ENCODE peak calls at places on chromosomes 2 and 18, in four cellular contexts. Y, R, N and P are unnamed samples.

GRCh38 chr2:25341031-25341727 is 546 bp downstream of the DNMT3A start:
- DNase-seq in N (peak), R (peak), Y (peak), P (peak)

GRCh38 chr18:79681484-79682387 is 2.1 kb downstream of the CTDP1 start:
- DNase-seq in N (no peak), Y (no peak), R (peak), P (no peak)

GRCh38 chr2:145025382-145025781 is 505.5 kb upstream of the ZEB2 start:
- DNase-seq in R (no peak), N (no peak), Y (no peak), P (no peak)

GRCh38 chr2:16174693-16175045 is 234.3 kb downstream of the MYCN start:
- DNase-seq in R (no peak), N (no peak), Y (no peak), P (no peak)

GRCh38 chr2:28869494-28870145 is 489 bp downstream of the TRMT61B start:
- DNase-seq in Y (peak), R (peak), N (no peak), P (peak)

GRCh38 chr2:71891155-71891554 is 256.5 kb downstream of the CYP26B1 start:
- DNase-seq in N (no peak), Y (no peak), R (no peak), P (no peak)

GRCh38 chr2:129925381-129925780 is 54.1 kb upstream of the RAB6C start:
- DNase-seq in Y (no peak), R (no peak), N (no peak), P (no peak)

GRCh38 chr18:35376742-35377695 is at the start of gene ZNF396:
- DNase-seq in Y (peak), R (peak), N (peak), P (peak)

GRCh38 chr2:164840458-164840929 is 1.1 kb downstream of the COBLL1 start:
- DNase-seq in N (no peak), R (peak), Y (peak), P (no peak)

GRCh38 chr2:70388128-70388527 is 86.3 kb upstream of the FAM136A start:
- DNase-seq in N (no peak), R (no peak), Y (no peak), P (no peak)

GRCh38 chr2:31287681-31288080 is 53.7 kb downstream of the EHD3 start:
- DNase-seq in Y (no peak), N (no peak), R (no peak), P (no peak)

GRCh38 chr2:31865215-31865614 is 145.6 kb downstream of the MEMO1 start:
- DNase-seq in N (no peak), R (no peak), Y (no peak), P (peak)

GRCh38 chr2:57076856-57077255 is 893.1 kb downstream of the CCDC85A start:
- DNase-seq in R (no peak), Y (no peak), N (no peak), P (no peak)

GRCh38 chr2:186308347-186308746 is 177.7 kb upstream of the ZC3H15 start:
- DNase-seq in Y (no peak), R (no peak), N (no peak), P (no peak)

GRCh38 chr2:147873859-147874483 is 29.1 kb downstream of the ACVR2A start:
- DNase-seq in R (no peak), N (no peak), Y (no peak), P (no peak)

GRCh38 chr2:8427211-8427610 is 254.6 kb upstream of the ID2 start:
- DNase-seq in R (no peak), N (no peak), Y (no peak), P (no peak)

GRCh38 chr18:67771271-67771670 is 254.8 kb upstream of the DSEL start:
- DNase-seq in N (no peak), Y (no peak), R (no peak), P (no peak)

GRCh38 chr18:36560187-36560586 is 262.7 kb downstream of the FHOD3 start:
- DNase-seq in N (no peak), Y (no peak), R (no peak), P (no peak)

GRCh38 chr2:14903709-14904374 is 271.3 kb downstream of the LRATD1 start:
- DNase-seq in Y (peak), R (peak), N (peak), P (peak)

GRCh38 chr2:112523291-112523777 is 18.9 kb upstream of the POLR1B start:
- DNase-seq in N (no peak), Y (no peak), R (no peak), P (no peak)

GRCh38 chr18:51110073-51110797 is 80.2 kb downstream of the SMAD4 start:
- DNase-seq in N (peak), R (peak), Y (peak), P (peak)

GRCh38 chr2:128513416-128514283 is 195.0 kb upstream of the HS6ST1 start:
- DNase-seq in Y (no peak), R (peak), N (no peak), P (peak)

GRCh38 chr2:10983711-10984110 is 72.0 kb downstream of the KCNF1 start:
- DNase-seq in R (no peak), Y (no peak), N (no peak), P (no peak)

GRCh38 chr2:102141011-102141914 is 1.3 kb upstream of the IL1R1 start:
- DNase-seq in N (no peak), R (no peak), Y (no peak), P (no peak)

GRCh38 chr2:71223767-71224333 is 3.1 kb downstream of the PAIP2B start:
- DNase-seq in R (peak), N (no peak), Y (peak), P (no peak)

GRCh38 chr2:240302041-240302440 is 133.4 kb upstream of the GPC1 start:
- DNase-seq in Y (no peak), N (no peak), R (no peak), P (no peak)

GRCh38 chr18:40417501-40417900 is 1537.5 kb upstream of the PIK3C3 start:
- DNase-seq in R (no peak), N (no peak), Y (no peak), P (no peak)

GRCh38 chr2:99602475-99602874 is 112.7 kb upstream of the REV1 start:
- DNase-seq in R (no peak), N (no peak), Y (no peak), P (no peak)

GRCh38 chr2:200590090-200590489 is 4.3 kb downstream of the AOX1 start:
- DNase-seq in Y (no peak), R (no peak), N (no peak), P (no peak)

GRCh38 chr2:159206736-159207380 is 79.6 kb downstream of the WDSUB1 start:
- DNase-seq in Y (no peak), R (no peak), N (no peak), P (no peak)

GRCh38 chr2:235468978-235469694 is 24.7 kb upstream of the AGAP1 start:
- DNase-seq in N (no peak), Y (no peak), R (peak), P (no peak)

GRCh38 chr18:22320736-22321135 is 97.0 kb downstream of the CTAGE1 start:
- DNase-seq in Y (no peak), R (no peak), N (no peak), P (no peak)

GRCh38 chr18:22320155-22320554 is 97.6 kb downstream of the CTAGE1 start:
- DNase-seq in R (no peak), N (no peak), Y (no peak), P (no peak)

GRCh38 chr18:22325396-22325795 is 92.3 kb downstream of the CTAGE1 start:
- DNase-seq in R (no peak), Y (no peak), N (no peak), P (no peak)

GRCh38 chr18:22322251-22322691 is 95.4 kb downstream of the CTAGE1 start:
- DNase-seq in R (no peak), Y (no peak), N (no peak), P (no peak)

GRCh38 chr18:22324191-22325131 is 93.3 kb downstream of the CTAGE1 start:
- DNase-seq in R (peak), Y (no peak), N (no peak), P (no peak)
- TF ChIP-seq CTCF in R (no peak), Y (no peak), N (no peak), P (no peak)

GRCh38 chr2:150974864-150975263 is 286.8 kb downstream of the RBM43 start:
- DNase-seq in N (no peak), Y (no peak), R (no peak), P (no peak)
- TF ChIP-seq CTCF in N (no peak), Y (no peak), R (no peak), P (no peak)

DNA sequence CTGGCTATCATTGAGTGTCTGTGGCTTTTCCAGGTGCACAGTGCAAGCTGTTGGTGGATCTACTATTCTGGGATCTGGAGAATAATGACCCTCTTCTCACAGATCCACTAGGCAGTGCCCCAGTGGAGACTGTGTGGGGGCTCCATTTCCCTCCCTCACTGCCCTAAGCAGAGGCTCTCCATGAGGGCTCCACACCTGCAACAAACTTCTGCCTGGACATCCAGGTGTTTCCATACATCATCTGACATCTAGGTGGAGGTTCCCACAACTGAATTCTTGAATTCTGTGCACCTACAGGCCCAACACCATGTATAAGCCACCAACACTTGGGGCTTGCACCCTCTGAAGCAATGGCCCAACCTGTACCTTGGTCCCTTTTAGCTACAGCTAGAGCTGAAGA is 775.4 kb upstream of the CDH2 start:
- DNase-seq in N (no peak), Y (no peak), R (no peak), P (no peak)
- TF ChIP-seq CTCF in N (no peak), Y (no peak), R (no peak), P (no peak)

GRCh38 chr2:134553657-134554056 is 165.1 kb downstream of the TMEM163 start:
- DNase-seq in N (no peak), Y (no peak), R (no peak), P (no peak)

DNA sequence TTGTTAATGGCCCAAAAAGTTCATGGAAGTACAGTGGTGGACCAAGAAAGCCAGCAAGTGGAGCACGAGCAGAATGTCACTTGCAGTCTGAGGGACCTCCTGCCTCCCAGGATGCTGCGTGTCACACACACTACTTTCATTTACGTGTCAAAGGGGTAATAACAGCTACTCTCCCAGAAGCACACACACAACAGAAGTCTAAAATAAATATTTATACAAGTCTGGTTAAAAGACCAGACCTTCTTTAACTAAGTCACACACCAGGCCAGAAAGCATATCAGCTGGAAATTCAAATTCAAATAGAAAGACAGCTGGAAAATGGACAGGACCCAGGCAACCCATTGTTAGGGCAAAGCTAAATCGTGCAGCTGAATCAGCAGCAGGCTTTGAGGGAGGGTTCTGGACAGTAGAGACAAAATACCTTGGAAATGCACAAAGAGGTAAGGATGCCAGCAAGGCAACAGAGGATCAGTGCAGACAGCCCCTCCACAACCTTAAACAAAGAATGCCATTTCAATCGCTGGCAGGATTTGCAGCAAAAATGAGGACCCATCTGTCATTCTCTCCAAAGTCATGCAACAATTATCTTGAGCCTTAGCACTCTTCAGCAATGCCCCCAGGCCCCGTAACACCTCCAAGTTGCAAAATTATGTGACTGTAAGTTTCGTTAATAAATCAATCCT is 160.5 kb downstream of the TMEM163 start:
- DNase-seq in N (no peak), R (no peak), Y (no peak), P (no peak)
- TF ChIP-seq CTCF in N (no peak), R (no peak), Y (no peak), P (no peak)

DNA sequence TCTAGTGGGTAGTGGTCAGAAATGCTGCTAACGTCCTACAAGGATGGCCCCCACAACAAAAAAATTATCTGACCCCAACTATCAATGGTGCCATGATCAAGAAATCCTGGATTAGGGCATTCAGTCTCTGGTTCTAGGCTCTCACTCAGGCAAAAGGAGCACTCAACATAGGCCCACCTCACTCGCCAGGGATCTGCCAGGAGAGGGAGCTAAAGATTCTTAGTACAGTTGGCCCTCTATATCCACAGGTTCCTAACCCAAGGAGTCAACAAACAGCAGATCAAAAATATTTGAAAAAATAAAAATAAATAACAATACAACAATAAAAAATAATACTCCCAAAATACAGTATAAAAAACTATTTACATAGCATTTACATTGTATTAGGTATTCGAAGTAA is 10.0 kb downstream of the SLC4A5 start:
- DNase-seq in Y (peak), N (no peak), R (peak), P (no peak)
- TF ChIP-seq CTCF in Y (peak), N (peak), R (no peak), P (peak)

DNA sequence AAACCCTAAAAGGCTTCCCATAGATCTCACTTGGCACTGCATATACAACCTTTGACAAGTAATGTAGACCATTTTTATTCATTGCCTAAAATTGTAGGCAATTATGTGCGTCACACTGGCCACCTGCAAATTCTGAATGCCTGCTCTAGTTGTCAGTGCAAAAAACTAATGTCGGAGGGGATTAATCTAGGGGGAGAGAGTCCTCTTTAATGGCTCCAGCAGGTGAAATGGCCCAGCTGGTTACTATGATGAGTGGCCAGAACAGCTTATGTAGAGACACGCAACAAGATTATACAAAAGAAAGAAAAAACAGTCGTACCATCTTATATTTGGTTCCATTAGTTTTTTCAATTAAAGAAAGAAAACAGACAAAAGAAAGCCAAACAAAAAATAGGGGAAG is 123.2 kb downstream of the OLA1 start:
- DNase-seq in Y (no peak), N (no peak), R (no peak), P (no peak)
- TF ChIP-seq CTCF in Y (no peak), N (no peak), R (no peak), P (no peak)

DNA sequence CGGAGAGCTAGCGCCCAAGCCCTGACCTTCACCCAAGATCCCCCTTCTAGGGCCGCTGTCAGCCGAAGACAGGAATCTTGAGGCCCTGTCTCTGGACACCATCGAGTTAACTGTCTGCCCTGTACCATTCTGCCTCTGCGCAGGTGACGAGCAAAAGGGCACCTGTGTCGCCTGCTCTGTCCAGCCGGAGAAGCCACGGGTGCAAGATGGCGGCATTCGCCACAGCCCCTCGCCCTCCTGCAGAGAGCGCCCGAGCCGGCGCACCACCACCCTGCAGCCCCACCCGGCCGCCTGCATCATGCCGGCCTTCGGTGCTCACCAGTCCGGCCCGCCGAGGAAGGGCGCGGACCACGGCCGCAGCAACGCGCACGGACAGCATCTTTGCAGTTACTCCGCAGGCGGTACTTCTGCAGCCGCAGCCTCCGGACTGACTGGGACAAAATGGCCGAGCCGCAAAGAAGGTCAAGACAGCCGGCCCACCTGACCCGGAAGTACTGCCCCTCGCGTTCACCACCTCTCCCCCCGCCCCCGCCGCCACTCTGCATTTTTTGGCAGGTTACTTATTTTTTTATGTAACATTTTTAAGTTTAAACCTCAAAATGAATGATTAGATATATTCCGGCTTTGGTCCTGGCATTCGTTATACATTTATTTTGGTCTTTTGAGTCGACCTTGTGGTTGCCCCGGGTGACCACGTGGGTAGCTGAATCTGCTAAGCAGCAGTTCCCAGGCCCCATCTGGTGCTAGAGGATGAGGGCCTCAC is at the start of gene ATP5F1A:
- DNase-seq in R (peak), Y (peak), N (peak), P (peak)
- TF ChIP-seq CTCF in R (no peak), Y (peak), N (no peak), P (no peak)